ENCODE peak calls at places on chromosomes 4 and X, in five cellular contexts. R is breast epithelium; M is activated CD4-positive, alpha-beta T cell treated with anti-CD3 and anti-CD28 coated beads, Interleukin-2, amount 50 U/mL, for 24 hours; N is cerebellar cortex; Q is ACHN. I is an unnamed sample.

GRCh38 chr4:70902577-70903281 is 560 bp downstream of the MOB1B start:
- DNase-seq in R (peak; percentile 18), M (peak; percentile 2), N (peak; percentile 45), Q (peak; percentile 24), I (peak; percentile 37)

GRCh38 chr4:162972661-162973202 is 194.0 kb downstream of the NAF1 start:
- DNase-seq in R (no peak), M (no peak), N (no peak), Q (no peak), I (no peak)

GRCh38 chr4:42523066-42523718 is 125.9 kb downstream of the SHISA3 start:
- DNase-seq in R (no peak), M (no peak), N (no peak), Q (no peak), I (no peak)

GRCh38 chr4:43251760-43252317 is 359.3 kb downstream of the GRXCR1 start:
- DNase-seq in R (no peak), M (no peak), N (peak; percentile 76), Q (no peak), I (no peak)

GRCh38 chrX:115894087-115894486 is 276.5 kb upstream of the AGTR2 start:
- DNase-seq in R (no peak), M (no peak), N (peak; percentile 76), Q (peak; percentile 28), I (no peak)

GRCh38 chr4:183872531-183872930 is 32.6 kb upstream of the STOX2 start:
- DNase-seq in R (no peak), M (no peak), N (no peak), Q (no peak), I (no peak)

GRCh38 chr4:173200103-173200502 is 31.5 kb downstream of the GALNT7 start:
- DNase-seq in R (no peak), M (no peak), N (no peak), Q (no peak), I (no peak)

GRCh38 chr4:44629280-44629866 is 22.1 kb downstream of the YIPF7 start:
- DNase-seq in R (no peak), M (peak; percentile 35), N (peak; percentile 77), Q (peak; percentile 57), I (no peak)

GRCh38 chr4:8090312-8090711 is 68.3 kb downstream of the ABLIM2 start:
- DNase-seq in R (no peak), M (no peak), N (no peak), Q (no peak), I (no peak)

GRCh38 chr4:165070560-165070959 is 16.9 kb downstream of the TRIM75 start:
- DNase-seq in R (no peak), M (no peak), N (no peak), Q (no peak), I (no peak)